ENCODE peak calls at places on chromosome 11, in four cellular contexts. D is K562, L is H1, J is WTC11. Y is an unnamed sample.

GRCh38 chr11:57476223-57476882 is 16.0 kb downstream of the RTN4RL2 start:
- DNase-seq in D (no peak), L (peak), J (peak), Y (peak)

GRCh38 chr11:69278091-69278867 is 15.7 kb upstream of the MYEOV start:
- DNase-seq in D (no peak), L (no peak), J (no peak), Y (no peak)

GRCh38 chr11:78202733-78203167 is 14.0 kb downstream of the USP35 start:
- DNase-seq in D (no peak), L (no peak), J (no peak), Y (no peak)

GRCh38 chr11:1349074-1349931 is 39.9 kb upstream of the TOLLIP start:
- DNase-seq in D (no peak), L (peak), J (no peak), Y (peak)

GRCh38 chr11:102469196-102469821 is 16.7 kb upstream of the TMEM123 start:
- DNase-seq in D (no peak), L (no peak), J (no peak), Y (no peak)

GRCh38 chr11:11584446-11584810 is 37.4 kb downstream of the GALNT18 start:
- DNase-seq in D (no peak), L (peak), J (no peak), Y (no peak)

GRCh38 chr11:1988667-1989317 is 8.8 kb downstream of the H19 start:
- DNase-seq in D (no peak), L (peak), J (no peak), Y (no peak)

GRCh38 chr11:116931206-116931953 is 94.0 kb upstream of the APOA1 start:
- DNase-seq in D (no peak), L (no peak), J (no peak), Y (no peak)

GRCh38 chr11:8983552-8983951 is 19.3 kb upstream of the TMEM9B start:
- DNase-seq in D (no peak), L (no peak), J (no peak), Y (no peak)

GRCh38 chr11:118216621-118217526 is 7.9 kb downstream of the JAML start:
- DNase-seq in D (no peak), L (no peak), J (no peak), Y (no peak)

GRCh38 chr11:8036002-8036802 is 44.8 kb upstream of the TUB start:
- DNase-seq in D (no peak), L (peak), J (no peak), Y (no peak)

GRCh38 chr11:73453562-73453961 is 77.4 kb downstream of the RELT start:
- DNase-seq in D (no peak), L (no peak), J (no peak), Y (no peak)

GRCh38 chr11:65742353-65742752 is 21.8 kb upstream of the RNASEH2C start:
- DNase-seq in D (no peak), L (no peak), J (no peak), Y (no peak)

GRCh38 chr11:15309296-15309695 is 194.6 kb downstream of the INSC start:
- DNase-seq in D (no peak), L (no peak), J (no peak), Y (no peak)

GRCh38 chr11:103807806-103808205 is 228.6 kb upstream of the DDI1 start:
- DNase-seq in D (no peak), L (no peak), J (no peak), Y (no peak)

GRCh38 chr11:126496576-126497403 is 141.3 kb downstream of the ST3GAL4 start:
- DNase-seq in D (no peak), L (no peak), J (no peak), Y (no peak)

GRCh38 chr11:37718431-37718999 is 1120.5 kb upstream of the RAG2 start:
- DNase-seq in D (no peak), L (no peak), J (no peak), Y (no peak)

GRCh38 chr11:82843057-82843795 is 57.0 kb downstream of the PRCP start:
- DNase-seq in D (no peak), L (no peak), J (no peak), Y (no peak)

GRCh38 chr11:67301313-67301921 is 1.9 kb upstream of the SSH3 start:
- DNase-seq in D (no peak), L (no peak), J (peak), Y (no peak)

GRCh38 chr11:96472085-96472484 is 82.3 kb downstream of the JRKL start:
- DNase-seq in D (no peak), L (no peak), J (no peak), Y (no peak)

DNA sequence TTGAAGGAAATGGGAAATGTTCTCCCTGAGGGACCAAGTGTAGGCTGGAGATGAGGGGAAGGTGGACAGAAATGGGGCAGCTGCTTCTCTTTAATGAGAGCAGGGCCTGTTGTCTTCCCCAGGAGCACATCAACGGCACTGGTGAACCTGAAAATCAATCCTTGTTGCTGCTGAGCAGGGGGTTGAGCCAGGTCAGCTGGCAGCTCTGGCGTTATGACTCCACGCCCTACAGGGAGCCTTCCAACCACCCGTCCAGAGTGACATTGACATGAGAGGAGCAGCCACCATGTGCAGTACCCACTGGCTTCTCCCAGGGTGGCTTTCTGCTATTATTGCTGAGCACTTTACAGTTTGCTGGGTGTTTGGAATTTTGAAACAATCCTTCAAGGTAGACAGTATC is 116.9 kb upstream of the LDLRAD3 start:
- DNase-seq in D (no peak), L (no peak), J (no peak), Y (no peak)
- TF ChIP-seq TEAD4 in D (no peak), L (no peak), J (no peak), Y (no peak)

GRCh38 chr11:64649304-64649703 is 58.3 kb downstream of the SLC22A12 start:
- DNase-seq in D (peak), L (peak), J (peak), Y (peak)
- TF ChIP-seq USF2 in D (no peak), L (no peak), J (no peak), Y (no peak)

DNA sequence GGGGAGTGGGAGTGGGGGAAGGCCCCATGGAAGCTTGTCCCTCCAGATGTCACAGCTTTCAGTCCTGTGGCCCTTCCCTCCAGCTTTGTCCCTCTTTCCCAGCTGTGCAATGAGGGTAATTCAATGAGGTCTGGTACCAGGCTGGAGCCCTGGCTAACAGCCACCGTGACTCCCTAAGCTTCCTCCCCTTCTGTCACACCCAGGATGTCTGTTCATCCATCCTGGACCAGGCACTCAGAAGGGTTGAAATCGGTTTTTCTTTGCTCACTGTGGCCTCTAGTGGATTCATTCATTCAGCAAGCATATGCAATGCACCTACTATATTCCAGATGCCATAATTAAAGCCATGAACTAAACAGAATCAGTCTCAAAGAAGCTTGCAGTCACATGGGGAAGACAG is 38.7 kb downstream of the SYT13 start:
- DNase-seq in D (no peak), L (no peak), J (no peak), Y (peak)
- TF ChIP-seq TEAD4 in D (no peak), L (no peak), J (no peak), Y (no peak)

GRCh38 chr11:129359748-129360147 is 15.9 kb upstream of the BARX2 start:
- DNase-seq in D (no peak), L (no peak), J (no peak), Y (no peak)

GRCh38 chr11:129348813-129349212 is 26.8 kb upstream of the BARX2 start:
- DNase-seq in D (no peak), L (no peak), J (no peak), Y (no peak)

GRCh38 chr11:129352627-129353026 is 23.0 kb upstream of the BARX2 start:
- DNase-seq in D (no peak), L (no peak), J (no peak), Y (no peak)

GRCh38 chr11:129354688-129355087 is 21.0 kb upstream of the BARX2 start:
- DNase-seq in D (no peak), L (no peak), J (no peak), Y (no peak)
- TF ChIP-seq USF2 in D (no peak), L (no peak), J (no peak), Y (no peak)

DNA sequence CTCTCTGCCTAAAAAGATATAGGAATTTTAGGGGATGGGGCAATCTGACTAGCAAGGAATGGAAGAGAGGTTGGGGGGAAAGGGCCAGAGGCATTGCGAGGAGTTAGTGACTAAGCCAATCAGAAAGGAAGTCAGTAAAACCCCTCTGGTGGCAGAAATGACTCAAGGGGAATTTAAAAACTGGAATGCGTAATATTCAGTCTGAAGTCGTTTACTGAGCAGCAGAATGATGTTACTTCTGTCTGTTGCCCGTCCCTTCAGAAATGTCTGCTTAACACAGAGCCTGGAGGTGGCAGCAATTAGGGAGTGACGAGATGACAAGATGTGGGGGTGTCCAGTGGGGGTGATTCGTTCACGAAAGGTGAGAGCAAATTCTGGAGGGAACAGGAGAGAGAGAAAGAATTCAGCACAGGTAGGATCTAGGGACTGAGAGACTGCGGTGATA is 107.7 kb upstream of the CLMP start:
- DNase-seq in D (no peak), L (no peak), J (no peak), Y (no peak)
- TF ChIP-seq TEAD4 in D (no peak), L (no peak), J (no peak), Y (no peak)

DNA sequence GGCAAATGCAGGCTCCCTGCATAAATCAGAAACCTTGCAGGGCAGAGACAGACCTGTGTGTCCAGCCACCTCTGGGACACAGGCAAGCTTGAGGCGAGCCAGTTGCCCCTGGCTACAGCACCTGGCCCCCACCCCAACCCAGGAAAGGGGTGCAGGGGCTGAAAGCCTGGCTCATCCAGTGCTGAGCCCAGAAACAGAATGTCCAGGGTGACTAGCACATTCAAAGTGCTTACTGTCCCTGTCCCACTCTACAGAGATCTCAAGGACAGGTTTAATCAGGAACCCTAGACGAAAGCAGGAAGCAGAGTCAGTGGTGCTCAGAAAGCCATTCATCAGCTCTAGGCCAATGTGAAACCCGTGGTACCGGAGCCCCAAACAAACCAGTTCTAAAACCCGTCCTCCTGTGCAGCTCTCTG is 31.9 kb downstream of the PLEKHA7 start:
- DNase-seq in D (no peak), L (no peak), J (no peak), Y (no peak)
- TF ChIP-seq USF2 in D (no peak), L (no peak), J (no peak), Y (no peak)

GRCh38 chr11:115930886-115931537 is 426.8 kb upstream of the CADM1 start:
- DNase-seq in D (no peak), L (no peak), J (no peak), Y (no peak)
- TF ChIP-seq TEAD4 in D (no peak), L (no peak), J (no peak), Y (no peak)

GRCh38 chr11:31887180-31887579 is 76.1 kb upstream of the PAX6 start:
- DNase-seq in D (peak), L (peak), J (peak), Y (peak)
- TF ChIP-seq USF2 in D (no peak), L (no peak), J (no peak), Y (no peak)

DNA sequence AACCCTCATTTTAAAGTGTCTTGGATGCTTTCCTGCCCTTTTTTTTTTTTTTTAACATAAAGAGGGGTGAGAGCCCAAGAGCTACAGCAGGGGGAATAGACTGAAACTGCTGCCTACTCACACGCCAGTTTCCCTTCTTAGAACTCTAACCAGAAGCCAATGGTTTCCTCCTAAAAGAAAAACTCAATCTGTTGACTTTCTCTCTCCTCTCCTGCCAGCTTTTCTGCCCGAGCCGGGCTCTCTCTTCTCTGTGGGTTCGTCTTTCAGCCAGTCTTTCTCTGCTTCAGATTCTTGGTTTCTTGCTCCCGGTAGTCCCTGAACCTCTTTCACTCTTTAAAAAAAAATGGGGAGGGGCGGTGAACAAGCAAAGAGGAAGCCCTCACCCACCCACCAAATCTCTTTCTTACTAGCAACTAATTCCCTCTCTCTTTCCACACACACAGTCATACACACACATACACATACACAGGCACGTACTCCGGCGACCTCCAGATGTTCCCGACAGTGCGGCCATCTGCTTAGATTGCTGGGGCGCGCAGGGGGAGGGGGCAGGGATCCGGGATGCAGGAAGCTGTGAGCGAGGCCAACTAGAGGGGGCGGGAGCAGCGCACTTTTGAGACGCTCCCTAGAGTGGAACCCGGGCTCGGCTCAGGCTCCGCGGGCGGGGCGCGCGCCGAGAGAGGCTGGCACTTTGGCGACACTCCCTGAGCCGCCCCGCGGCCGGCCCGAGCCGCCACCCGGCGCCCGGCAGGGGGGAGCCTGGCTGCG is 446 bp upstream of the TSKU start:
- DNase-seq in D (peak), L (no peak), J (peak), Y (peak)
- TF ChIP-seq TEAD4 in D (peak), L (peak), J (no peak), Y (peak)

GRCh38 chr11:19646921-19647320 is 65.7 kb upstream of the NAV2 start:
- DNase-seq in D (no peak), L (no peak), J (no peak), Y (peak)
- TF ChIP-seq USF2 in D (no peak), L (no peak), J (no peak), Y (no peak)